ENCODE peak calls at places on chromosomes 2 and 18, in five cellular contexts. One of them, this sample, is unnamed.

GRCh38 chr18:12036201-12036751 is 55.0 kb downstream of the IMPA2 start:
- DNase-seq in Caco-2: no peak
- DNase-seq in esophagus muscularis mucosa: no peak
- DNase-seq in colonic mucosa: no peak
- DNase-seq in mammary epithelial cell: peak; percentile 74
- DNase-seq in this sample: no peak

GRCh38 chr2:111930875-111931274 is 32.5 kb downstream of the MERTK start:
- DNase-seq in Caco-2: no peak
- DNase-seq in mammary epithelial cell: peak; percentile 85
- DNase-seq in colonic mucosa: no peak
- DNase-seq in esophagus muscularis mucosa: no peak
- DNase-seq in this sample: no peak

GRCh38 chr2:241354668-241355658 is 1.1 kb upstream of the FARP2 start:
- DNase-seq in colonic mucosa: peak; percentile 92
- DNase-seq in esophagus muscularis mucosa: no peak
- DNase-seq in mammary epithelial cell: peak; percentile 75
- DNase-seq in Caco-2: peak; percentile 84
- DNase-seq in this sample: peak; percentile 49

GRCh38 chr2:55155764-55156221 is 76.3 kb downstream of the CLHC1 start:
- DNase-seq in esophagus muscularis mucosa: no peak
- DNase-seq in Caco-2: no peak
- DNase-seq in mammary epithelial cell: no peak
- DNase-seq in colonic mucosa: no peak
- DNase-seq in this sample: no peak

GRCh38 chr2:73593676-73594075 is 48.5 kb downstream of the NAT8 start:
- DNase-seq in colonic mucosa: no peak
- DNase-seq in esophagus muscularis mucosa: no peak
- DNase-seq in mammary epithelial cell: no peak
- DNase-seq in Caco-2: no peak
- DNase-seq in this sample: no peak

GRCh38 chr2:239124152-239124899 is 276.4 kb downstream of the TWIST2 start:
- DNase-seq in Caco-2: no peak
- DNase-seq in mammary epithelial cell: no peak
- DNase-seq in esophagus muscularis mucosa: no peak
- DNase-seq in colonic mucosa: no peak
- DNase-seq in this sample: no peak

GRCh38 chr18:2905802-2906521 is 59.2 kb downstream of the EMILIN2 start:
- DNase-seq in Caco-2: peak; percentile 71
- DNase-seq in esophagus muscularis mucosa: no peak
- DNase-seq in mammary epithelial cell: no peak
- DNase-seq in colonic mucosa: peak; percentile 81
- DNase-seq in this sample: no peak

GRCh38 chr2:221264318-221264717 is 307.8 kb downstream of the EPHA4 start:
- DNase-seq in Caco-2: no peak
- DNase-seq in mammary epithelial cell: no peak
- DNase-seq in colonic mucosa: no peak
- DNase-seq in esophagus muscularis mucosa: no peak
- DNase-seq in this sample: no peak

GRCh38 chr2:23630961-23631360 is 246.0 kb downstream of the KLHL29 start:
- DNase-seq in esophagus muscularis mucosa: no peak
- DNase-seq in colonic mucosa: no peak
- DNase-seq in Caco-2: no peak
- DNase-seq in mammary epithelial cell: no peak
- DNase-seq in this sample: no peak

GRCh38 chr2:232332940-232333259 is 45.7 kb upstream of the ALPP start:
- DNase-seq in colonic mucosa: no peak
- DNase-seq in Caco-2: peak; percentile 11
- DNase-seq in mammary epithelial cell: no peak
- DNase-seq in esophagus muscularis mucosa: no peak
- DNase-seq in this sample: no peak

GRCh38 chr2:195659114-195659513 is 2.1 kb downstream of the SLC39A10 start:
- DNase-seq in esophagus muscularis mucosa: no peak
- DNase-seq in colonic mucosa: no peak
- DNase-seq in Caco-2: no peak
- DNase-seq in mammary epithelial cell: no peak
- DNase-seq in this sample: no peak

GRCh38 chr2:97740590-97741182 is 27.3 kb downstream of the ZAP70 start:
- DNase-seq in esophagus muscularis mucosa: no peak
- DNase-seq in mammary epithelial cell: no peak
- DNase-seq in Caco-2: peak; percentile 54
- DNase-seq in colonic mucosa: peak; percentile 42
- DNase-seq in this sample: no peak

GRCh38 chr18:49812321-49813070 is 837 bp downstream of the ACAA2 start:
- DNase-seq in esophagus muscularis mucosa: no peak
- DNase-seq in mammary epithelial cell: peak; percentile 2
- DNase-seq in Caco-2: no peak
- DNase-seq in colonic mucosa: no peak
- DNase-seq in this sample: no peak

GRCh38 chr2:45275235-45275805 is 266.1 kb upstream of the SIX2 start:
- DNase-seq in colonic mucosa: no peak
- DNase-seq in esophagus muscularis mucosa: no peak
- DNase-seq in Caco-2: peak; percentile 55
- DNase-seq in mammary epithelial cell: peak; percentile 73
- DNase-seq in this sample: no peak

GRCh38 chr2:105118960-105119359 is 81.1 kb downstream of the MRPS9 start:
- DNase-seq in colonic mucosa: no peak
- DNase-seq in mammary epithelial cell: no peak
- DNase-seq in esophagus muscularis mucosa: no peak
- DNase-seq in Caco-2: no peak
- DNase-seq in this sample: no peak

GRCh38 chr2:45683292-45683691 is 31.8 kb downstream of the PRKCE start:
- DNase-seq in esophagus muscularis mucosa: no peak
- DNase-seq in colonic mucosa: no peak
- DNase-seq in Caco-2: no peak
- DNase-seq in mammary epithelial cell: no peak
- DNase-seq in this sample: no peak

GRCh38 chr2:10909050-10909995 is 2.4 kb upstream of the KCNF1 start:
- DNase-seq in mammary epithelial cell: no peak
- DNase-seq in colonic mucosa: no peak
- DNase-seq in esophagus muscularis mucosa: no peak
- DNase-seq in Caco-2: no peak
- DNase-seq in this sample: no peak
- TF ChIP-seq CTCF in mammary epithelial cell: peak; percentile 40
- TF ChIP-seq CTCF in colonic mucosa: peak; percentile 34
- TF ChIP-seq CTCF in esophagus muscularis mucosa: peak; percentile 37
- TF ChIP-seq CTCF in Caco-2: peak; percentile 72
- TF ChIP-seq CTCF in this sample: no peak

GRCh38 chr2:109265953-109266352 is 136.9 kb downstream of the SH3RF3 start:
- DNase-seq in esophagus muscularis mucosa: no peak
- DNase-seq in colonic mucosa: no peak
- DNase-seq in Caco-2: no peak
- DNase-seq in mammary epithelial cell: no peak
- DNase-seq in this sample: no peak
- H3K4me1 ChIP-seq in esophagus muscularis mucosa: peaks cover 34% of the 10 kb centered on the region
- H3K4me1 ChIP-seq in colonic mucosa: no peaks in the 10 kb centered on the region
- H3K4me1 ChIP-seq in Caco-2: no peaks in the 10 kb centered on the region
- H3K4me1 ChIP-seq in mammary epithelial cell: no peaks in the 10 kb centered on the region
- H3K4me1 ChIP-seq in this sample: peaks cover 37% of the 10 kb centered on the region

GRCh38 chr2:216328347-216328746 is 43.9 kb downstream of the MARCHF4 start:
- DNase-seq in Caco-2: no peak
- DNase-seq in mammary epithelial cell: no peak
- DNase-seq in esophagus muscularis mucosa: peak; percentile 39
- DNase-seq in colonic mucosa: no peak
- DNase-seq in this sample: no peak
- TF ChIP-seq CTCF in Caco-2: no peak
- TF ChIP-seq CTCF in mammary epithelial cell: peak; percentile 39
- TF ChIP-seq CTCF in esophagus muscularis mucosa: no peak
- TF ChIP-seq CTCF in colonic mucosa: no peak
- TF ChIP-seq CTCF in this sample: no peak

DNA sequence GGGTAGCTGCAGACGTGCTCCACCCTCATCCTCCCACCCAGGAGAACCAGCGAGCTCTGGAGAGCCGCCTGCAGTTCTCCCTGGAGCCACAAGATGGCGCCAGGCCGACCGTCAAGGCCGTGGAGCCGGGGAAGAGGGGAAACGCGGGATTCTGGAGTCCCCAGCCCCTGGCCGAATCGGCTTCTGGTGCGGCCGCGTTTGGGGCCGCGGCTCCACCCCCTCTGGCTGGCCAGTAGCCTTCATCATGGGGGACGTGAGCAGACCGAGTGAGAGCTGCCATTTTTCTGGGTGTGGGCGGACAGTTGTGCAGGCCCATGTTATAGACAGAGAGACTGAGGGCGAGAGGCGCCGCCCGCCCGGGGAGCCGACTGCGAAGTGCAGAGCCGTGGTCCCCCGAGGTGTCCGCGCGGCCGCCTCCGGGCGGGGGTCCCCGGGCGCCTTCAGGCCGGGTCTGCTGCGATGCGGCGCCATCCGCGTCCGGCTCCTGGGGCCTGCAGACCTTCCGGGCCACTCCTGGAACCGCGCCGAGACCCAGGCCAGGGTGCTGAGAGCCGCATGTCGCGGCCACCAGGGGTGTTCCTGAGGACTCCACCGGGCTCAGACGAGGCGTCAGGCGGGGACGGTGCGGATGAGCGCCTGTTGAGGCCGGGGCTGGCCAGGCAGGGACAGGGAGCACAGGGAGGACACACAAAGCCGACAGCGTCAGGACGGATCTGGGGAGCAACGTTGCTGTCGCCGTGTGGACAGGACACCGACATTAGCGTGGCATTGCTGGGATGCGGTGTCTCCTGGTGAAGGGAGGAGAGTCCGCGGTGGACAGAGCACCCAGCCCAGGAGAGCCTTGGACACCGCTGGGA is 418.2 kb upstream of the HS6ST1 start:
- DNase-seq in Caco-2: peak; percentile 60
- DNase-seq in mammary epithelial cell: peak; percentile 49
- DNase-seq in esophagus muscularis mucosa: peak; percentile 93
- DNase-seq in colonic mucosa: peak; percentile 77
- DNase-seq in this sample: no peak
- H3K4me1 ChIP-seq in Caco-2: no peaks in the 10 kb centered on the region
- H3K4me1 ChIP-seq in mammary epithelial cell: peaks cover 13% of the 10 kb centered on the region
- H3K4me1 ChIP-seq in esophagus muscularis mucosa: peaks cover 29% of the 10 kb centered on the region
- H3K4me1 ChIP-seq in colonic mucosa: no peaks in the 10 kb centered on the region
- H3K4me1 ChIP-seq in this sample: peaks cover 20% of the 10 kb centered on the region